ENCODE peak calls at places on chromosomes 3 and 15, in six cellular contexts. B is substantia nigra, X is testis, Y is left lung, P is neural progenitor cell, T is Panc1. R is an unnamed sample.
A peak's percentile ranks its signal among the peaks of the same experiment; 100 is the strongest.

GRCh38 chr3:193914602-193915001 is 221.3 kb upstream of the HES1 start:
- DNase-seq in B (no peak), T (no peak), P (no peak), X (no peak), Y (no peak), R (no peak)

GRCh38 chr3:133472889-133473288 is 73.0 kb downstream of the BFSP2 start:
- DNase-seq in T (no peak), B (no peak), P (peak; percentile 22), Y (no peak), X (no peak), R (peak; percentile 55)

GRCh38 chr3:183697123-183697609 is 431 bp upstream of the YEATS2 start:
- DNase-seq in X (no peak), T (peak; percentile 22), Y (no peak), B (no peak), P (no peak), R (no peak)

GRCh38 chr3:25091938-25092337 is 336.1 kb upstream of the RARB start:
- DNase-seq in X (no peak), Y (no peak), B (no peak), P (no peak), T (no peak), R (no peak)

GRCh38 chr3:139797724-139798343 is 120.1 kb upstream of the NMNAT3 start:
- DNase-seq in X (peak; percentile 63), P (peak; percentile 76), T (no peak), Y (no peak), B (no peak), R (peak; percentile 89)

GRCh38 chr3:186826978-186827857 is 15.3 kb upstream of the ADIPOQ start:
- DNase-seq in P (peak; percentile 96), X (peak; percentile 83), Y (peak; percentile 97), B (peak; percentile 79), T (no peak), R (peak; percentile 90)

GRCh38 chr15:99213187-99213811 is 36.1 kb downstream of the TTC23 start:
- DNase-seq in Y (no peak), X (peak; percentile 94), B (peak; percentile 70), P (peak; percentile 74), T (peak; percentile 51), R (peak; percentile 91)

GRCh38 chr3:124097362-124098120 is 105.6 kb upstream of the ROPN1 start:
- DNase-seq in P (no peak), X (no peak), B (no peak), T (no peak), Y (no peak), R (no peak)

GRCh38 chr15:75174102-75174501 is 27.6 kb upstream of the C15orf39 start:
- DNase-seq in Y (no peak), B (no peak), X (no peak), P (no peak), T (no peak), R (no peak)

GRCh38 chr3:60081381-60082095 is 1031.7 kb upstream of the CFAP20DC start:
- DNase-seq in B (no peak), X (no peak), P (no peak), T (no peak), Y (no peak), R (no peak)

GRCh38 chr3:9727041-9727595 is 4.4 kb upstream of the BRPF1 start:
- DNase-seq in B (no peak), Y (no peak), P (peak; percentile 69), X (peak; percentile 33), T (no peak), R (peak; percentile 91)

GRCh38 chr15:70328137-70329115 is 230.7 kb upstream of the TLE3 start:
- DNase-seq in T (no peak), Y (no peak), X (peak; percentile 23), B (peak; percentile 20), P (no peak), R (peak; percentile 25)

GRCh38 chr3:10517616-10518015 is 12.2 kb upstream of the ATP2B2 start:
- DNase-seq in Y (no peak), T (no peak), B (no peak), P (no peak), X (no peak), R (peak; percentile 43)

GRCh38 chr3:194705227-194705626 is 19.5 kb downstream of the FAM43A start:
- DNase-seq in T (no peak), P (no peak), Y (no peak), B (no peak), X (no peak), R (no peak)

GRCh38 chr3:189664311-189664710 is 33.1 kb downstream of the TP63 start:
- DNase-seq in P (no peak), Y (no peak), T (peak; percentile 33), X (no peak), B (no peak), R (no peak)

GRCh38 chr3:18027161-18027939 is 284.9 kb upstream of the TBC1D5 start:
- DNase-seq in P (no peak), Y (no peak), X (no peak), B (no peak), T (no peak), R (no peak)

GRCh38 chr3:31184257-31185003 is 290.0 kb upstream of the GADL1 start:
- DNase-seq in B (no peak), X (no peak), P (no peak), T (no peak), Y (no peak), R (no peak)

GRCh38 chr15:49328941-49329340 is 94.1 kb upstream of the FGF7 start:
- DNase-seq in X (no peak), P (no peak), B (no peak), Y (no peak), T (no peak), R (no peak)

GRCh38 chr3:188164248-188164687 is 10.3 kb downstream of the LPP start:
- DNase-seq in T (no peak), B (no peak), P (no peak), Y (no peak), X (no peak), R (no peak)

GRCh38 chr3:165603196-165603595 is 234.0 kb downstream of the BCHE start:
- DNase-seq in T (no peak), P (no peak), B (no peak), Y (no peak), X (no peak), R (no peak)

GRCh38 chr3:132637590-132637989 is 22.0 kb downstream of the ACAD11 start:
- DNase-seq in B (no peak), X (no peak), T (no peak), Y (no peak), P (no peak), R (no peak)

GRCh38 chr3:200747-201146 is 4.2 kb downstream of the CHL1 start:
- DNase-seq in Y (no peak), P (no peak), T (no peak), B (no peak), X (no peak), R (no peak)
- H3K27ac ChIP-seq in Y (no peak overlapping the region), P (no peak overlapping the region), T (no peak overlapping the region), B (no peak overlapping the region), X (no peak overlapping the region), R (no peak overlapping the region)

DNA sequence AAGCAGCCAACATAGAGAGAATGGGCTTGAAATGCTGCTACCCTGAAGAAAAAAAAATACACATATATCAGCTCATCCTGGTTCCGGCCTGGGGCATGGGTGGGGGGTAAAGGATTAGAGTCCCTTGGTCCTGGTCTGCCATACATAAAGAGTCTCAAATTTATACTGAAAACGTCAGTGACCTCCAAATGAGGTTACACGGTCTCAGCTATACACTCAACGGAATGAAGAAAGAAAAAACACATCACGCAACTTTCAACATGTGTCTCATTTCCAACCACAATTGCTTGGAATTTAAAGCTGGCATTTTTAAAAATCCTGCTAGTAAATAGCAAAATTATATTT is 612.8 kb downstream of the MCTP2 start:
- DNase-seq in P (no peak), B (no peak), Y (no peak), T (no peak), X (no peak), R (no peak)
- H3K27ac ChIP-seq in P (no peak overlapping the region), B (no peak overlapping the region), Y (peak overlapping the region; percentile 76), T (no peak overlapping the region), X (no peak overlapping the region), R (no peak overlapping the region)

DNA sequence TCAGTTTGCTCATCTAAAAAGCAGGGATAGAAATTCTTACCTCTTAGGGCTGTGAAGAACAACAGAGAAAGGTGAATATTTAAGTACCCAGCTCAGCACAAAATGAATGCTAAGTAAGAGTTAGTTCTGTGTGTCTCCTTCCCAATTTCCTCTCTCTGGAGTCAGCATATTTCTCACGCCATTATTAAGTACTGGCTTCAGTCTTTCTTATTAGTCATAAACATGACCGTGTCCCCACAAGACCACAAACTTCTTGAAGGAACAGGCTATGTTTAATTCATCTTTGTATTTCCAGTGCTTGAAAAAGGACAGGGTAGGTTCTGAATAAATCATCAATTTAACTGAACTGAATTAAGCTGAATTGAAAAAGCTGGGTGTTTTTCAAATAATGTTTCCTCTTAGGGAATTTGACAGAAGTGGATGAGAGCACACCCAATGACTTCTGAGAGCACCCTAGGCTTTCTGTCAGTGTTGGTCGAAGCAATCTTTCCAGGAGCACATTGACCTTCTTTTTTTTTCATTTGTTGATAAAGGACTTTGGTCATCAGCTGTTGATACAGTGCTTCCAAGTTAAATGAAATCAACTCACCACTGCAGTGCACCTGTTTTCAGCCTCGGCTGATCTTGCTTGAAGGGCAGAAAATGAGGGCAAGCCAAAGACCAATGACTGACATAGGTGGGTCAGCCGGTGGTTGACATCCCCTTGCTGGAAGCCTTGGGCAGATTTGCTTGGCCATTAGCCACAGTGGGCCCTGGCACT is 324.6 kb downstream of the MFSD1 start:
- DNase-seq in P (no peak), B (no peak), X (no peak), T (no peak), Y (no peak), R (no peak)
- H3K27ac ChIP-seq in P (no peak overlapping the region), B (no peak overlapping the region), X (no peak overlapping the region), T (no peak overlapping the region), Y (no peak overlapping the region), R (no peak overlapping the region)

GRCh38 chr3:129038121-129038855 is 22.3 kb upstream of the GP9 start:
- DNase-seq in B (no peak), X (no peak), T (no peak), Y (no peak), P (no peak), R (peak; percentile 47)
- H3K27ac ChIP-seq in B (no peak overlapping the region), X (no peak overlapping the region), T (no peak overlapping the region), Y (no peak overlapping the region), P (no peak overlapping the region), R (no peak overlapping the region)